ENCODE peak calls at places on chromosome 12, in eight cellular contexts. U is breast epithelium, V is adrenal gland, G is ascending aorta, B is heart right ventricle, H is spleen, F is uterus, Q is right atrium auricular region. N is an unnamed sample. For H3K4me1, the result is how much of the 10 kb centered on the place peaks cover.

GRCh38 chr12:114777052-114777451 is 93.1 kb upstream of the TBX3 start:
- DNase-seq in U (no peak), V (no peak), G (no peak), B (no peak), H (no peak), F (no peak), Q (no peak), N (no peak)

GRCh38 chr12:113818833-113819232 is 147.3 kb downstream of the RBM19 start:
- DNase-seq in U (no peak), V (no peak), G (no peak), B (no peak), H (no peak), F (no peak), Q (no peak), N (no peak)

GRCh38 chr12:79063258-79063657 is 198.7 kb downstream of the SYT1 start:
- DNase-seq in U (no peak), V (no peak), G (no peak), B (no peak), H (no peak), F (no peak), Q (no peak), N (no peak)

GRCh38 chr12:49334681-49335080 is 2.3 kb downstream of the C1QL4 start:
- DNase-seq in U (no peak), V (no peak), G (no peak), B (no peak), H (no peak), F (no peak), Q (no peak), N (no peak)

GRCh38 chr12:7302536-7303113 is 1.2 kb upstream of the ACSM4 start:
- DNase-seq in U (no peak), V (no peak), G (no peak), B (no peak), H (no peak), F (no peak), Q (no peak), N (no peak)

GRCh38 chr12:9798008-9798619 is 29.2 kb upstream of the KLRF1 start:
- DNase-seq in U (peak), V (no peak), G (no peak), B (no peak), H (peak), F (no peak), Q (no peak), N (no peak)

GRCh38 chr12:94057262-94058151 is 90.9 kb upstream of the PLXNC1 start:
- DNase-seq in U (peak), V (peak), G (no peak), B (no peak), H (no peak), F (no peak), Q (no peak), N (no peak)

GRCh38 chr12:121828306-121828705 is 24.5 kb downstream of the SETD1B start:
- DNase-seq in U (no peak), V (peak), G (no peak), B (no peak), H (no peak), F (no peak), Q (no peak), N (no peak)

GRCh38 chr12:45655186-45655585 is 74.3 kb upstream of the ARID2 start:
- DNase-seq in U (no peak), V (peak), G (no peak), B (no peak), H (no peak), F (no peak), Q (no peak), N (no peak)

GRCh38 chr12:77947326-77947725 is 116.6 kb downstream of the NAV3 start:
- DNase-seq in U (no peak), V (no peak), G (no peak), B (no peak), H (no peak), F (no peak), Q (no peak), N (no peak)

GRCh38 chr12:8687846-8688601 is 9.8 kb upstream of the RIMKLB start:
- DNase-seq in U (peak), V (peak), G (peak), B (peak), H (no peak), F (peak), Q (no peak), N (peak)

GRCh38 chr12:108369736-108370396 is 30.8 kb upstream of the CMKLR1 start:
- DNase-seq in U (no peak), V (peak), G (no peak), B (no peak), H (no peak), F (no peak), Q (no peak), N (no peak)

GRCh38 chr12:40058721-40059190 is 47.1 kb downstream of the SLC2A13 start:
- DNase-seq in U (no peak), V (no peak), G (no peak), B (no peak), H (no peak), F (no peak), Q (no peak), N (no peak)

GRCh38 chr12:5706247-5706646 is 238.8 kb downstream of the ANO2 start:
- DNase-seq in U (no peak), V (peak), G (no peak), B (no peak), H (no peak), F (no peak), Q (no peak), N (no peak)

GRCh38 chr12:113853491-113853890 is 112.6 kb downstream of the RBM19 start:
- DNase-seq in U (no peak), V (no peak), G (no peak), B (no peak), H (no peak), F (no peak), Q (no peak), N (no peak)

GRCh38 chr12:116455540-116456306 is 103.5 kb upstream of the MAP1LC3B2 start:
- DNase-seq in U (peak), V (peak), G (peak), B (peak), H (peak), F (peak), Q (peak), N (peak)

GRCh38 chr12:79444089-79444488 is 246.7 kb downstream of the PAWR start:
- DNase-seq in U (no peak), V (no peak), G (no peak), B (no peak), H (no peak), F (no peak), Q (no peak), N (no peak)

GRCh38 chr12:94677778-94678177 is 27.4 kb upstream of the TMCC3 start:
- DNase-seq in U (peak), V (no peak), G (no peak), B (no peak), H (no peak), F (no peak), Q (no peak), N (no peak)

GRCh38 chr12:53102883-53103807 is at the start of gene SOAT2:
- DNase-seq in U (no peak), V (peak), G (no peak), B (no peak), H (peak), F (no peak), Q (no peak), N (no peak)

GRCh38 chr12:57881035-57881973 is 34.8 kb upstream of the CTDSP2 start:
- DNase-seq in U (peak), V (no peak), G (no peak), B (no peak), H (no peak), F (no peak), Q (no peak), N (peak)

GRCh38 chr12:128657378-128657777 is 166.4 kb downstream of the SLC15A4 start:
- DNase-seq in U (no peak), V (no peak), G (no peak), B (no peak), H (no peak), F (no peak), Q (no peak), N (no peak)

GRCh38 chr12:85516667-85517325 is 236.8 kb downstream of the ALX1 start:
- DNase-seq in U (no peak), V (no peak), G (no peak), B (no peak), H (no peak), F (no peak), Q (no peak), N (no peak)

GRCh38 chr12:124756730-124757129 is 106.9 kb downstream of the SCARB1 start:
- DNase-seq in U (no peak), V (no peak), G (no peak), B (no peak), H (no peak), F (no peak), Q (no peak), N (no peak)

GRCh38 chr12:50127546-50127945 is 15.5 kb downstream of the COX14 start:
- DNase-seq in U (no peak), V (no peak), G (no peak), B (no peak), H (no peak), F (no peak), Q (no peak), N (no peak)

DNA sequence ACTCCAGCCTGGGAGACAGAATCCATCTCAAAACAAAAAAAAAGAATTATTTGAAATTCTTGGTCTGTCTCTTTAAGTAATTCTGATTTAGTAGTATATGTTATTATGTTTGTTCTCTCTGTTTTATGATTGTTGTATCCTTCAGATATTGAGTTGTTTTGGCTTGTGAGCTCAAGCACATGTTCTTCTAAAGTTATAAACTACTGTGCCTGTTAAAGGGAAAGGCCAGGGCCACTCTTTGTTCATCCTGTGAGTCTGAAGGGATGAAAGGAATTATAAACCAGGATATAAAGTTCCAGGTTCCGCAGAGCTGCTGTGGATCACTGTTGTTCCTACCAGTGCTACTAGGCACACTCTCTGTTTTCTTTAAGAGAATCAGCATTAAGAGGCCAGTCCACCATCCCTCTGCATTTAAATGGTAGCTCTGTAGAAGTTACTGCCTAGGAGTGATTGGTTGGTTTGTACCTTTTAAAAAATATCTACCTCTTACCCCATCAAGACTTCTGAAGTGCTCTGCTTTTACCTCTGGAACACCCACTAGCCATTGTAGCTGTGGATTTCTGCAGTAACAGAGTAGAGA is 14.1 kb downstream of the TMTC3 start:
- DNase-seq in U (no peak), V (no peak), G (no peak), B (no peak), H (no peak), F (no peak), Q (no peak), N (no peak)
- TF ChIP-seq CTCF in U (no peak), V (no peak), G (no peak), B (no peak), H (no peak), F (no peak), Q (no peak), N (no peak)

GRCh38 chr12:72241552-72241951 is 30.6 kb upstream of the TRHDE start:
- DNase-seq in U (no peak), V (no peak), G (no peak), B (no peak), H (no peak), F (no peak), Q (no peak), N (no peak)

DNA sequence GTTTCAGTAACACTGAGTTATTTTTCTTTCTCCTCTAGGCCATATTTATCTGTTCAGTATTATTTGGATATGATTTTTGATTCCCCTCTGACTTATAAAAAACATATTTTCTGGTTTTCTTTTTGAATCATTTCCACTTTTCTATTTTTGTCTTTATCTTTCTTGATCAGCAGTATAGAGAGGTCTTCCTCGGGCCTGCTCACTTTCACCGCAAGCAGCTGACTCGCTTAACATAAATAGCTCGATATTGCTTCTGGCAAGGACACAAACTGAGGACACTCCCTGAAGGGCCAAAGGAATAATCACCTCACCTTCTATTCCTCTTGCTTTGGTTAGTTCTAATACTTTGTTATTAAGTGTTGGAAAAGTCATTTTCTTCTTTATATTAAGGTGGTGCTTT is 25.8 kb upstream of the TRHDE start:
- DNase-seq in U (no peak), V (no peak), G (no peak), B (no peak), H (no peak), F (no peak), Q (no peak), N (no peak)
- H3K27ac ChIP-seq in U (no peak), V (no peak), G (no peak), B (no peak), H (no peak), F (no peak), Q (no peak), N (no peak)

DNA sequence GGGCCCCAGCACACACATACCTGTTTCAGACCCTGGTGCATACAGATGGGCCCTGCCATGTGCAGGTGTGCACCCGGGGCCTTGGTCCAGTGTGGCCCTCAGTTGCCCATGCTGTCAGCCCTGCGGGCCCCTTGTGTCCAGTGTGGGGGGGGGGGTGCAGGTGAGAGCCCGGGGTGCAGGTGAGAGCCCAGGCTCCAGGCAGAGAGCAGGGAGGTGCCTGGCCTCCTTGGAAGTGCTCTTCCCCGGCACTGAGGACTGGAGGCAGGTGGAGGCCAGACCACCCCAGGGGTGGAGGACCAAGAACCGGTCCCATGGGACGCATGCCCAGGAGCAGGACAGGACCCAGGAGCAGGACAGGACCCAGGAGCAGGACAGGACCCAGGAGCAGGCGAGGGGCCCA is 40.9 kb downstream of the FBRSL1 start:
- DNase-seq in U (no peak), V (no peak), G (no peak), B (no peak), H (no peak), F (no peak), Q (no peak), N (no peak)
- H3K4me1 ChIP-seq in U (under half), V (under half), G (under half), B (under half), H (under half), F (under half), Q (under half), N (under half)

GRCh38 chr12:81333812-81334211 is 255.9 kb downstream of the ACSS3 start:
- DNase-seq in U (no peak), V (no peak), G (no peak), B (no peak), H (no peak), F (no peak), Q (no peak), N (no peak)

GRCh38 chr12:81332054-81332453 is 254.2 kb downstream of the ACSS3 start:
- DNase-seq in U (no peak), V (no peak), G (no peak), B (no peak), H (no peak), F (no peak), Q (no peak), N (no peak)

GRCh38 chr12:81329088-81329487 is 251.2 kb downstream of the ACSS3 start:
- DNase-seq in U (no peak), V (no peak), G (no peak), B (no peak), H (no peak), F (no peak), Q (no peak), N (no peak)

GRCh38 chr12:81327458-81327857 is 249.6 kb downstream of the ACSS3 start:
- DNase-seq in U (no peak), V (no peak), G (no peak), B (no peak), H (no peak), F (no peak), Q (no peak), N (no peak)

DNA sequence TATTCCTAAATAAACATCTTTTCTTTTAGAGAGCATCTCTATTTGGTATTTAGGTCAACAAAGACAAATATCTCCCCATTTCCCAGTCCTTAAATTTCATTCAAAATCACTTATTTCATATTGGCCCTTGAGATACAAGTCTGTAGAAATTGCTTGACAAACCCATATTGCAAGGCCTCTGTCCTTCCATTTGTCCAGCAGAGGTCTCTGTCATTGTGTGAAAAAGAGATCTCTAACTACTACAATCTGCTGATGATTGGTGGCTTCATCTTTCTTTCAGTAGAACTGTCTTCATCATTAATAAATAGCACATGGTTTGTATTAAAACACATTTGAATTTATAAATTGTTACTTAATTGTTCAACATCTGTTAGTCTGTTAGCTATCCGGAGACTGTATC is 252.6 kb downstream of the ACSS3 start:
- DNase-seq in U (no peak), V (no peak), G (no peak), B (no peak), H (no peak), F (no peak), Q (no peak), N (no peak)
- TF ChIP-seq CTCF in U (no peak), V (no peak), G (no peak), B (no peak), H (no peak), F (no peak), Q (no peak), N (no peak)

DNA sequence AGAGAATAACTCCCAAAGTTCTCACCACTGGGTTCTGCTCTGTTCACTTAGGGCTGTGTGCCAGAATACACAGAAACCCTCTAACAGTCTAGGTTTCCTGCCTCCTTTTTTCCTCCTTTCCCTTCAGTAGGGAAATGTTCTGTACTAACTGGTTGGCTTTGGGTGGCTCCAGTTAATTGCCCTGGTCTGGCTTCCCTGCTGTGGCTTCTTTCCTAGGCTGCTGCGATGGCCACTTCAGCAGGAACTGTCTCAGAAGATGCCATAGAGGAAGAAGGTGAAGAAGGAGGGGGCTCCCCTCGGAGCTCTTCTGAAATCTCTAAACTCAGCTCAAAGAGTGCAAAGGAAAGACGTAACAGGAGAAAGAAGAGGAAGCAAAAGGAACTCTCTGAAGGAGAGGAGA is 115.2 kb downstream of the SCN8A start:
- DNase-seq in U (no peak), V (no peak), G (no peak), B (no peak), H (no peak), F (no peak), Q (no peak), N (no peak)
- H3K27ac ChIP-seq in U (no peak), V (no peak), G (no peak), B (no peak), H (peak), F (no peak), Q (no peak), N (no peak)

DNA sequence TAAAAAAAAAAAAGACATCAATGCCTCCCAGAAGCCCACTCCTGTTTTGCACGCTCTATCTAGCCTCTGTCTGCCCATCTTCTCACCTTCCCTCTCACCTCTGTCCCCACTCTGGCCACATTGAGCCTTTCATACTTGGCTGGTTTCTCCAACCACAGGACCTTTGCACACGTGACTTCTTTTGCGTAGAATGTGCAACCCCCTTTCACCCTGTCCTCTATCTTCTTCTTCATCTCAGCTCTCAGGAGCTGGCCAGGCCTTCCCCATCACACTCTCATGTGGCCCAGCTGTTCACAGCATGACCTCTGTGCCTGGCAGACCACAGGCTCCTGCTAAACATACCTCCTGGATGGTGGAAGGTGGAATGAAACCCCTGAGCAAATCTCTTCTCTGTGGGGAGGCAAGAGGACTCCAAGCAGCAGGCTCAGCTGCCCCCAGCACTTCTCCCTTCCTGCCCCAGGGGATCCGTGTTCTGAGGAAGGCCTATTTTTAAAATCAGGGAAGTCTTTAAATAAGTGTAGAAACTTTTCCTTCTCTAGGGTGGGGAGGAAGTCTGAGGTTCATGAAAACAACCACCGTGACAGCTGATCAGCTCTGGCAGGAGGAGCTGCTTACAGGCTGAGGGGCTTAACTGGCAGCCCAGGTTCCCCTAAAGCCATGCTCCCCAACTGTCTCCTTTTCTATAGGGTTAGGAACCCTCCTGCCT is 11.6 kb downstream of the HVCN1 start:
- DNase-seq in U (no peak), V (no peak), G (no peak), B (peak), H (peak), F (no peak), Q (no peak), N (no peak)
- H3K4me1 ChIP-seq in U (under half), V (under half), G (under half), B (under half), H (half or more), F (under half), Q (under half), N (under half)

GRCh38 chr12:22743700-22744099 is 118.7 kb downstream of the ETNK1 start:
- DNase-seq in U (no peak), V (no peak), G (no peak), B (no peak), H (no peak), F (no peak), Q (no peak), N (no peak)

GRCh38 chr12:22746720-22747119 is 121.7 kb downstream of the ETNK1 start:
- DNase-seq in U (no peak), V (no peak), G (no peak), B (no peak), H (no peak), F (no peak), Q (no peak), N (no peak)

GRCh38 chr12:22740656-22741350 is 115.8 kb downstream of the ETNK1 start:
- DNase-seq in U (no peak), V (no peak), G (no peak), B (no peak), H (no peak), F (no peak), Q (no peak), N (no peak)

GRCh38 chr12:22738945-22739344 is 114.0 kb downstream of the ETNK1 start:
- DNase-seq in U (no peak), V (no peak), G (no peak), B (no peak), H (no peak), F (no peak), Q (no peak), N (no peak)

GRCh38 chr12:22744197-22744596 is 119.2 kb downstream of the ETNK1 start:
- DNase-seq in U (no peak), V (no peak), G (no peak), B (no peak), H (no peak), F (no peak), Q (no peak), N (no peak)
- TF ChIP-seq CTCF in U (no peak), V (no peak), G (no peak), B (no peak), H (no peak), F (no peak), Q (no peak), N (no peak)

GRCh38 chr12:56488041-56488955 is at the start of gene GLS2:
- DNase-seq in U (peak), V (peak), G (peak), B (peak), H (peak), F (peak), Q (peak), N (peak)
- H3K27ac ChIP-seq in U (peak), V (no peak), G (no peak), B (no peak), H (peak), F (peak), Q (no peak), N (no peak)

N was measured in psoas muscle.